ENCODE peak calls at places on chromosomes 7 and 10, in eight cellular contexts. X, O, C, W, M, R, E and D are unnamed samples.

GRCh38 chr7:26147030-26147429 is 5.0 kb upstream of the NFE2L3 start:
- DNase-seq in X (no peak), O (no peak), C (no peak), W (peak), M (peak), R (no peak), E (no peak), D (no peak)

GRCh38 chr7:19106308-19107141 is 10.9 kb downstream of the TWIST1 start:
- DNase-seq in X (no peak), O (no peak), C (no peak), W (no peak), M (no peak), R (peak), E (no peak), D (no peak)

GRCh38 chr7:151888079-151888673 is 11.3 kb upstream of the PRKAG2 start:
- DNase-seq in X (no peak), O (no peak), C (no peak), W (no peak), M (no peak), R (no peak), E (no peak), D (no peak)

GRCh38 chr10:88499569-88500470 is 83.3 kb downstream of the RNLS start:
- DNase-seq in X (no peak), O (peak), C (no peak), W (no peak), M (no peak), R (peak), E (no peak), D (no peak)

GRCh38 chr7:87210506-87210905 is 9.0 kb downstream of the TMEM243 start:
- DNase-seq in X (no peak), O (no peak), C (no peak), W (no peak), M (no peak), R (no peak), E (no peak), D (no peak)

GRCh38 chr10:68184546-68184945 is 47.4 kb downstream of the ATOH7 start:
- DNase-seq in X (no peak), O (no peak), C (no peak), W (no peak), M (no peak), R (no peak), E (peak), D (no peak)

GRCh38 chr10:5550621-5551530 is 26.1 kb downstream of the CALML3 start:
- DNase-seq in X (no peak), O (peak), C (no peak), W (peak), M (no peak), R (peak), E (no peak), D (no peak)

GRCh38 chr10:43199684-43200537 is 61.7 kb downstream of the CSGALNACT2 start:
- DNase-seq in X (no peak), O (no peak), C (no peak), W (peak), M (no peak), R (no peak), E (no peak), D (no peak)

GRCh38 chr7:31938650-31939049 is 131.6 kb downstream of the PDE1C start:
- DNase-seq in X (no peak), O (peak), C (no peak), W (no peak), M (no peak), R (peak), E (no peak), D (no peak)

GRCh38 chr7:69603937-69604494 is 5.7 kb downstream of the AUTS2 start:
- DNase-seq in X (no peak), O (no peak), C (no peak), W (no peak), M (no peak), R (no peak), E (no peak), D (no peak)

GRCh38 chr10:30639946-30640786 is 10.6 kb upstream of the LYZL2 start:
- DNase-seq in X (no peak), O (peak), C (no peak), W (no peak), M (peak), R (peak), E (peak), D (peak)

GRCh38 chr10:51363415-51363814 is 289.1 kb downstream of the PRKG1 start:
- DNase-seq in X (no peak), O (no peak), C (no peak), W (no peak), M (no peak), R (no peak), E (no peak), D (no peak)

GRCh38 chr7:108406474-108406873 is 49.8 kb downstream of the NRCAM start:
- DNase-seq in X (no peak), O (no peak), C (no peak), W (no peak), M (no peak), R (no peak), E (no peak), D (no peak)

GRCh38 chr10:34739915-34740314 is 75.2 kb downstream of the PARD3 start:
- DNase-seq in X (no peak), O (peak), C (no peak), W (peak), M (peak), R (peak), E (no peak), D (peak)

GRCh38 chr10:7388602-7389001 is 22.2 kb downstream of the SFMBT2 start:
- DNase-seq in X (no peak), O (no peak), C (no peak), W (no peak), M (no peak), R (no peak), E (no peak), D (no peak)

GRCh38 chr7:1555046-1555812 is 776 bp downstream of the TMEM184A start:
- DNase-seq in X (no peak), O (peak), C (no peak), W (no peak), M (no peak), R (peak), E (no peak), D (peak)

GRCh38 chr7:28160551-28160991 is 20.0 kb downstream of the JAZF1 start:
- DNase-seq in X (no peak), O (no peak), C (no peak), W (no peak), M (no peak), R (peak), E (no peak), D (no peak)

GRCh38 chr7:131618391-131618790 is 62.0 kb upstream of the PODXL start:
- DNase-seq in X (no peak), O (peak), C (no peak), W (no peak), M (no peak), R (no peak), E (no peak), D (no peak)

GRCh38 chr7:24337180-24337579 is 53.2 kb downstream of the NPY start:
- DNase-seq in X (no peak), O (no peak), C (no peak), W (no peak), M (no peak), R (no peak), E (no peak), D (no peak)

GRCh38 chr7:136677456-136678365 is 190.7 kb upstream of the CHRM2 start:
- DNase-seq in X (no peak), O (no peak), C (no peak), W (no peak), M (no peak), R (peak), E (no peak), D (no peak)

GRCh38 chr7:30778246-30779025 is 7.2 kb downstream of the MINDY4 start:
- DNase-seq in X (no peak), O (no peak), C (no peak), W (no peak), M (peak), R (no peak), E (no peak), D (no peak)

GRCh38 chr7:36155811-36156361 is 2.8 kb downstream of the EEPD1 start:
- DNase-seq in X (no peak), O (no peak), C (no peak), W (no peak), M (no peak), R (no peak), E (peak), D (no peak)

GRCh38 chr10:76429331-76429625 is 997.9 kb downstream of the LRMDA start:
- DNase-seq in X (no peak), O (no peak), C (no peak), W (no peak), M (no peak), R (no peak), E (no peak), D (no peak)

GRCh38 chr10:49600781-49601400 is 9.2 kb upstream of the SLC18A3 start:
- DNase-seq in X (no peak), O (no peak), C (no peak), W (peak), M (no peak), R (peak), E (no peak), D (no peak)

GRCh38 chr7:136847858-136848257 is 20.6 kb upstream of the CHRM2 start:
- DNase-seq in X (no peak), O (no peak), C (no peak), W (no peak), M (no peak), R (no peak), E (no peak), D (no peak)

GRCh38 chr10:93413252-93413689 is 68.9 kb downstream of the MYOF start:
- DNase-seq in X (no peak), O (no peak), C (no peak), W (no peak), M (no peak), R (no peak), E (peak), D (no peak)

GRCh38 chr7:75889826-75890225 is 11.0 kb downstream of the RHBDD2 start:
- DNase-seq in X (no peak), O (peak), C (no peak), W (no peak), M (peak), R (peak), E (no peak), D (no peak)